ENCODE peak calls at places on chromosomes 5 and 9, in six cellular contexts. U is transverse colon; J is IMR-90; C is cardiac muscle cell; T is sigmoid colon; K is CD4-positive, alpha-beta T cell. F is an unnamed sample.
A peak's percentile ranks its signal among the peaks of the same experiment; 100 is the strongest.

GRCh38 chr5:8333445-8333844 is 464.5 kb downstream of the MTRR start:
- DNase-seq in U (no peak), J (no peak), C (no peak), T (no peak), K (no peak), F (no peak)

GRCh38 chr5:97545446-97545845 is 362.4 kb upstream of the RIOK2 start:
- DNase-seq in U (no peak), J (no peak), C (no peak), T (no peak), K (no peak), F (no peak)

GRCh38 chr5:78280261-78280660 is 14.2 kb downstream of the AP3B1 start:
- DNase-seq in U (no peak), J (no peak), C (no peak), T (no peak), K (no peak), F (no peak)

GRCh38 chr5:153158608-153159007 is 331.9 kb upstream of the GRIA1 start:
- DNase-seq in U (no peak), J (no peak), C (no peak), T (no peak), K (no peak), F (no peak)

GRCh38 chr9:23571414-23572104 is 254.5 kb downstream of the ELAVL2 start:
- DNase-seq in U (no peak), J (no peak), C (no peak), T (no peak), K (no peak), F (no peak)

GRCh38 chr9:35611230-35611797 is 6.3 kb downstream of the TESK1 start:
- DNase-seq in U (peak; percentile 45), J (peak; percentile 35), C (peak; percentile 58), T (peak; percentile 72), K (peak; percentile 46), F (no peak)

GRCh38 chr5:176578391-176578808 is 29.3 kb downstream of the CDHR2 start:
- DNase-seq in U (peak; percentile 80), J (peak; percentile 38), C (peak; percentile 36), T (no peak), K (peak; percentile 47), F (no peak)

GRCh38 chr9:130382636-130383349 is 62.0 kb upstream of the ASS1 start:
- DNase-seq in U (no peak), J (no peak), C (no peak), T (no peak), K (no peak), F (no peak)

GRCh38 chr9:33177633-33178032 is 10.5 kb upstream of the B4GALT1 start:
- DNase-seq in U (no peak), J (no peak), C (no peak), T (no peak), K (no peak), F (no peak)

GRCh38 chr5:149747141-149747832 is 17.2 kb downstream of the PPARGC1B start:
- DNase-seq in U (peak; percentile 94), J (no peak), C (no peak), T (peak; percentile 64), K (no peak), F (no peak)
- H3K27ac ChIP-seq in U (peak overlapping the region; percentile 82), J (no peak overlapping the region), C (no peak overlapping the region), T (peak overlapping the region; percentile 42), K (no peak overlapping the region), F (no peak overlapping the region)

GRCh38 chr9:107270580-107270979 is 12.5 kb upstream of the RAD23B start:
- DNase-seq in U (no peak), J (no peak), C (no peak), T (no peak), K (no peak), F (no peak)
- H3K27ac ChIP-seq in U (no peak overlapping the region), J (peak overlapping the region; percentile 15), C (no peak overlapping the region), T (no peak overlapping the region), K (no peak overlapping the region), F (no peak overlapping the region)

DNA sequence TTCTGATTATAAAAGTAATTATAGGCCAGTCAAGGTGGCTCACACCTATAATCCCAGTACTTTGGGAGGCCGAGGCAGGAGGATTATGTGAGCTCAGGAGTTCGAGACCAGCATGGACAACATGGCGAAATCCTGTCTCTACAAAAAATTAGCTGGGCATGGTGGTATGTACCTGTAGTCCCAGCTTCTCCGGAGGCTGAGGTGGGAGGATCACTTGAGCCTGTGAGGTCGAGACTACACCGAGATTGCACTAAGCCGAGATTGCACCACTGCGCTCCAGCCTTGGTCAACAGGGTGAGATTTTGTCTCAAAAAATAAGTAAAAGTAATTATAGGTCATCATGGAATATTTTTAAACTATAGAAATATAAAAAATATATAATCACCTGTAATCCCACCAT is 18.1 kb downstream of the IRF1 start:
- DNase-seq in U (peak; percentile 4), J (no peak), C (no peak), T (peak; percentile 39), K (no peak), F (no peak)
- H3K27ac ChIP-seq in U (no peak overlapping the region), J (no peak overlapping the region), C (no peak overlapping the region), T (no peak overlapping the region), K (peak overlapping the region; percentile 70), F (no peak overlapping the region)

DNA sequence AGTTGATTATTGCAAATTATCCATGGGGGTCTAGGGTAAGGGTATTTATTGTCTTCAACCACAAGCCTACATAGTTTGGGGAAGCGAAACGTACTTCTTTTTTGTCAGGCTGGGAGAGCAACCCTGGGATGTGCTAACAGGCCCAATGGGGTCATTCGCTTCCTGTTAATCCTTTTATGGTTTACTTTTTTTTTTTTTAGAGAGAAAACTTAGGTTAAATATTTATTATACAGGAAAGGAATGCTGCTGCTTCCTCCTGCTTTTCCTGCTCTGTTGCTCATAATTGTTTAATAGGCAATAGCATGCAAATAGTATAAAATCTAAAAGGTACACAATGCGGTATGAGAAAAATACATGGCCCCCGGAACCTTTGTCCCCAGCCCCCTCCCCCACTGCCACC is 83.7 kb downstream of the NDFIP1 start:
- DNase-seq in U (no peak), J (no peak), C (no peak), T (no peak), K (no peak), F (no peak)
- H3K27ac ChIP-seq in U (no peak overlapping the region), J (no peak overlapping the region), C (no peak overlapping the region), T (peak overlapping the region; percentile 44), K (no peak overlapping the region), F (no peak overlapping the region)

GRCh38 chr9:73011956-73012355 is 59.1 kb upstream of the ALDH1A1 start:
- DNase-seq in U (no peak), J (no peak), C (no peak), T (no peak), K (no peak), F (no peak)
- H3K27ac ChIP-seq in U (no peak overlapping the region), J (no peak overlapping the region), C (no peak overlapping the region), T (no peak overlapping the region), K (no peak overlapping the region), F (no peak overlapping the region)

GRCh38 chr5:137888489-137888874 is 775 bp upstream of the PKD2L2 start:
- DNase-seq in U (no peak), J (no peak), C (no peak), T (no peak), K (no peak), F (no peak)
- H3K27ac ChIP-seq in U (peak overlapping the region; percentile 59), J (no peak overlapping the region), C (peak overlapping the region; percentile 48), T (peak overlapping the region; percentile 77), K (no peak overlapping the region), F (peak overlapping the region; percentile 98)

GRCh38 chr5:65986050-65986451 is 59.7 kb downstream of the ERBIN start:
- DNase-seq in U (no peak), J (peak; percentile 91), C (peak; percentile 27), T (no peak), K (no peak), F (no peak)
- H3K27ac ChIP-seq in U (no peak overlapping the region), J (peak overlapping the region; percentile 95), C (no peak overlapping the region), T (no peak overlapping the region), K (no peak overlapping the region), F (no peak overlapping the region)

GRCh38 chr5:135244620-135245021 is 154.4 kb downstream of the MACROH2A1 start:
- DNase-seq in U (no peak), J (no peak), C (no peak), T (peak; percentile 56), K (no peak), F (no peak)
- H3K27ac ChIP-seq in U (peak overlapping the region; percentile 80), J (no peak overlapping the region), C (no peak overlapping the region), T (peak overlapping the region; percentile 94), K (no peak overlapping the region), F (no peak overlapping the region)

DNA sequence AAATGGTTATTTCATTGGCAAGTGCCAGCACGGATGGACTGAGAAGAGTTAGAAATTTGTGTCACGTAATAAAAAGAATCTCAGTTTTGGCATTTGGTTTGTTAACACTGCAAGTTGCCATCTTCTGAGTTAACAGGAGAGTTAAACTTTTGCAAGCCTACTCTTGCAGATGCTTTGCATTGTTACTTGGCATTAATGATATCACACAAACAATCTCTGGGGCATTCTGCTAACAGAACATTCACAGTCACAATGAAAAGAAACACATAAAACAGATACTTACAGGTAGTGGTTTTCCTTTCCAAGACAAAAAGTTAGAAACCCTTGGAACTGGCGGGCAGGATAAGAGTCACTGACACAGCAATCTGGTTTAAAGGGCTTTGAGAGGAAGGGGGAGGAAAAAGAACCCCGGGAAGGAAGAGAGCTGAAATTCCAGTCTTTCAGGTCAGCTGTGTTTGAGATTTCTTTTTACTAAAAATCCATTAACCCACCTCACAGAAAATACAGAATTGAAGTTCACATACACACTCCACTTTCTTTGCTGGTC is 524 bp downstream of the FREM1 start:
- DNase-seq in U (no peak), J (no peak), C (no peak), T (no peak), K (no peak), F (no peak)
- H3K27ac ChIP-seq in U (peak overlapping the region; percentile 66), J (no peak overlapping the region), C (peak overlapping the region; percentile 85), T (peak overlapping the region; percentile 76), K (no peak overlapping the region), F (no peak overlapping the region)

F was measured in caudate nucleus.